ENCODE peak calls at places on chromosomes 7 and 10, in five cellular contexts. N, J, F, B and R are unnamed samples.

GRCh38 chr10:128393546-128393945 is 267.3 kb upstream of the MKI67 start:
- DNase-seq in N (no peak), J (no peak), F (no peak), B (no peak), R (no peak)

GRCh38 chr10:109173910-109174309 is 749.4 kb downstream of the XPNPEP1 start:
- DNase-seq in N (no peak), J (no peak), F (no peak), B (no peak), R (no peak)

GRCh38 chr10:35652824-35653223 is 10.7 kb upstream of the FZD8 start:
- DNase-seq in N (no peak), J (no peak), F (no peak), B (no peak), R (no peak)

GRCh38 chr7:110784749-110785148 is 306.2 kb upstream of the LRRN3 start:
- DNase-seq in N (no peak), J (no peak), F (no peak), B (no peak), R (no peak)

GRCh38 chr10:71218046-71218832 is 5.9 kb downstream of the UNC5B start:
- DNase-seq in N (no peak), J (peak; percentile 74), F (peak; percentile 53), B (peak; percentile 83), R (peak; percentile 41)

GRCh38 chr10:14556285-14556956 is 218.3 kb downstream of the FAM107B start:
- DNase-seq in N (peak; percentile 56), J (no peak), F (peak; percentile 35), B (no peak), R (no peak)

GRCh38 chr7:42645906-42646305 is 266.0 kb downstream of the C7orf25 start:
- DNase-seq in N (peak; percentile 10), J (peak; percentile 74), F (peak; percentile 39), B (peak; percentile 27), R (no peak)

GRCh38 chr10:96456296-96456840 is 57.4 kb downstream of the TLL2 start:
- DNase-seq in N (no peak), J (no peak), F (no peak), B (no peak), R (no peak)

GRCh38 chr10:3455385-3456334 is 283.1 kb upstream of the PITRM1 start:
- DNase-seq in N (no peak), J (no peak), F (no peak), B (peak; percentile 62), R (no peak)

GRCh38 chr10:96614515-96614914 is 27.7 kb upstream of the TM9SF3 start:
- DNase-seq in N (peak; percentile 34), J (peak; percentile 91), F (peak; percentile 21), B (peak; percentile 83), R (peak; percentile 52)

GRCh38 chr7:32158076-32158475 is 87.9 kb upstream of the PDE1C start:
- DNase-seq in N (no peak), J (peak; percentile 74), F (no peak), B (no peak), R (no peak)

GRCh38 chr10:97474918-97475317 is 23.3 kb downstream of the MMS19 start:
- DNase-seq in N (no peak), J (no peak), F (no peak), B (no peak), R (no peak)

DNA sequence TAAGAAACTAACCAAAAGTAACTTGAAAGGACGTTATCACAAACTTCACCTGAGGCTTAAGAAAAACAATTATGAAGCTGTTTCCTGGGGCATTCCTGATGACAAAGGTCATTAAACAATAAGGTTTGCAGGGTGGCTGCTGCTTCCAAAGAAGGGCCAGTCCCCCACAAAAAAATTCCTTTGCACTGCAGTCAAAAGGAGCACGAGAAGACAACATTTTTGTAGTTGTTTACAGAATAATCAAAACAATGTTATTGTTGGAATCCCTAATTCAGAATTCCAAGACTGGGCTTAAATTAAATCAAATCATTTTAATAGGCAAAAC is 398 bp upstream of the USP54 start:
- DNase-seq in N (peak; percentile 28), J (no peak), F (no peak), B (no peak), R (no peak)
- H3K4me1 ChIP-seq in N (peaks cover 30% of the 10 kb centered on the region), J (peaks cover 62% of the 10 kb centered on the region), F (peaks cover 4% of the 10 kb centered on the region), B (peaks cover 17% of the 10 kb centered on the region), R (peaks cover 66% of the 10 kb centered on the region)

DNA sequence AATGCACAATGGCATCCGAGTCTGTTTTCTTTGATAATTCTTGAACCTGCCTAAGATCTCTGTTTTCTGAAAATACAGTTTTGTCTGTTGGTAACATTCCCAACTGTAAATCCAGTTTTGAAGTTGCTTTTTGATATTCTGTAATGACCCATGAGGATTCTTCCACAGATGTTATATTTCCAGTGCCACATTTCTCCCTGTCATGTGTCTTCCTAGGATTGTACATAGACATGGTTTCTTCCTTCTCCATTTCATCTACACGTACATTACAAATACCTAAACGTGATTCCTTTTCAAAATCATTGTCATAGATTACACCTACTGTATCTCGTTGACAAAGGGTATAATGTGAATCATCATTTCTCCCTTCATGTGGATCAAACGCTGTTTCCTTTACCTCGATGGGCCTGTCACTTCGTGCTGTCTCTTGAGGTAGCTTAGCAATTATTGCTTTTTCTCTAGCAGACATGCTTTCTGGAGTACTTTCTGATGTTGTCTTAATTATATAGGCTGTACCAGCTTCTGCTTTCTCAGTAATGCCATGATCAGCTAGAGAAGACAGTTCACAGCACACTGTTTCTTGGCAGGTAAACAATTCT is 40.3 kb downstream of the PPP1R3A start:
- DNase-seq in N (no peak), J (no peak), F (no peak), B (no peak), R (no peak)
- H3K27ac ChIP-seq in N (no peak overlapping the region), J (no peak overlapping the region), F (no peak overlapping the region), B (no peak overlapping the region), R (no peak overlapping the region)

GRCh38 chr7:98196706-98197605 is 14.3 kb upstream of the BHLHA15 start:
- DNase-seq in N (no peak), J (no peak), F (no peak), B (no peak), R (no peak)

GRCh38 chr7:98193474-98194180 is 17.6 kb upstream of the BHLHA15 start:
- DNase-seq in N (no peak), J (no peak), F (no peak), B (no peak), R (no peak)

GRCh38 chr7:98192781-98193457 is 18.3 kb upstream of the BHLHA15 start:
- DNase-seq in N (no peak), J (no peak), F (no peak), B (no peak), R (no peak)

GRCh38 chr7:98194186-98194585 is 17.1 kb upstream of the BHLHA15 start:
- DNase-seq in N (no peak), J (no peak), F (no peak), B (no peak), R (no peak)

GRCh38 chr7:98194672-98195457 is 16.4 kb upstream of the BHLHA15 start:
- DNase-seq in N (no peak), J (no peak), F (no peak), B (no peak), R (no peak)
- H3K4me2 ChIP-seq in N (no peak overlapping the region), J (no peak overlapping the region), F (no peak overlapping the region), B (no peak overlapping the region), R (no peak overlapping the region)

GRCh38 chr7:604038-604883 is 84.6 kb upstream of the PDGFA start:
- DNase-seq in N (no peak), J (no peak), F (peak; percentile 28), B (no peak), R (no peak)

GRCh38 chr7:604884-605531 is 85.4 kb upstream of the PDGFA start:
- DNase-seq in N (no peak), J (no peak), F (no peak), B (no peak), R (no peak)

GRCh38 chr7:607938-608337 is 88.3 kb upstream of the PDGFA start:
- DNase-seq in N (no peak), J (no peak), F (no peak), B (no peak), R (no peak)

GRCh38 chr7:608361-608760 is 88.7 kb upstream of the PDGFA start:
- DNase-seq in N (no peak), J (no peak), F (no peak), B (no peak), R (no peak)

DNA sequence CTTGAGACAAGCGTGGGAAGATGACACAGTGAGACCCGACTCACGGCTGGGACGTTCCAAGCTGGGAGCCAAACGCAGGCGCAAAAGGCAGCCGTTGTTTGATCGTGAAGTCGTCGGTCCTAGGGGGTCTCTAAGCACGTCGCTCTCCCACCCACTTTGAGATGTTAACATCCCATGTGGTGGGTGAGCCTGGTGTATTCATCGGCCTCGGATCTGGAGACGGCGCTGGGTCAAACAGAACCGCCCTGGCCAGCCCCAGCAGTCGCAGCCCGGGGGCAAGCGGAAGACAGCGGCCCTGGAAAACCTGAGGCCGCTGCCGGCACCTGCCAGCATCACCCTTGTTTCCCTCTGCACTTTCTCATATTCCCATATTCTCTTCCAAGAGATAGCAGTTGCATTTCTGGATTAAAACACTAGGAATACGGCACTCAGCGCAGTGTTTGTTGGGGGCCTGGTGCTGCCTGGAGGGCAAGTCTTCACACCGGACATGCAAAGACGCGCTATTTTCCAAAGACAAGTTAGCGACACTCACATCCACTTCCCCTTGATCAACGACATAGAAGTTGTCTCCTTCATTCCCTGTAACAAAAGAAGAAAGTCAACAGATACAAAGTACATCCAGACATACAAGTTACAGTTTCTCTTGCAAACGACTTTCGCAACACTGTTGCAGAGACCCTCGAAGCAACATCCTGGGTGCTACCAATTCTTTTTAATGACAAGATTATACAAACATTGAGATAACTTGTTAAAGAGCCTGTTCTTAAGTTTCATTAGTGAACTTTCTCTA is 86.2 kb upstream of the PDGFA start:
- DNase-seq in N (no peak), J (no peak), F (no peak), B (no peak), R (no peak)
- H3K4me1 ChIP-seq in N (peaks cover 18% of the 10 kb centered on the region), J (no peaks in the 10 kb centered on the region), F (no peaks in the 10 kb centered on the region), B (peaks cover 3% of the 10 kb centered on the region), R (no peaks in the 10 kb centered on the region)

DNA sequence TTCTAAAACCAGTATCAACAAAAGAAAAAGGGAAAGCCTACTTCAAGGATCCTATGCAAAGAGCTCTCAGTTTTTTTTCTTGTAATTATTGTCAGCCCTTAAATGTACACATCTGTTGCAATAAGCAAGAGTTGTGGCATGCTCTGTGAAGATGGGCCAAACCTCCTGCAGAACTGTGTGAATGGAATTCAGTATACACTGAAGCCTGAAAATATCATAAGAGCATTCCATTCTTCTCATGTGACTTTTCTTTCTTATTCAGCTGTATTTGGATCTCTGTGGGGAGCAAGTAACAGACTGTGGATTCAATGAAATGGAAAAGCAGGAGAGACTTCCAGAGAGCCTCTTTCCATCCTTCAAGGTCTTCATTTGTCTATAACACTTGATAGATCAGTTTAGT is 130.7 kb downstream of the SAMD9 start:
- DNase-seq in N (no peak), J (no peak), F (peak; percentile 67), B (no peak), R (no peak)
- H3K27ac ChIP-seq in N (no peak overlapping the region), J (no peak overlapping the region), F (no peak overlapping the region), B (peak overlapping the region; percentile 43), R (no peak overlapping the region)

GRCh38 chr10:60992661-60993060 is 48.7 kb upstream of the RHOBTB1 start:
- DNase-seq in N (no peak), J (peak; percentile 35), F (no peak), B (no peak), R (no peak)
- H3K4me2 ChIP-seq in N (no peak overlapping the region), J (no peak overlapping the region), F (no peak overlapping the region), B (no peak overlapping the region), R (no peak overlapping the region)

GRCh38 chr7:23347682-23348180 is 48.6 kb downstream of the MALSU1 start:
- DNase-seq in N (no peak), J (peak; percentile 89), F (peak; percentile 89), B (peak; percentile 80), R (peak; percentile 98)
- H3K4me1 ChIP-seq in N (peaks cover 7% of the 10 kb centered on the region), J (peaks cover 75% of the 10 kb centered on the region), F (peaks cover 15% of the 10 kb centered on the region), B (peaks cover 39% of the 10 kb centered on the region), R (peaks cover 88% of the 10 kb centered on the region)

GRCh38 chr10:58104419-58104818 is 163.3 kb downstream of the IPMK start:
- DNase-seq in N (no peak), J (no peak), F (no peak), B (no peak), R (no peak)
- H3K27ac ChIP-seq in N (no peak overlapping the region), J (no peak overlapping the region), F (no peak overlapping the region), B (no peak overlapping the region), R (no peak overlapping the region)